ENCODE peak calls at places on chromosomes 12 and 14, in ten cellular contexts. R, S, V, Q, K, E, O, B, M and H are unnamed samples.

GRCh38 chr12:91958816-91959215 is 186.8 kb downstream of the BTG1 start:
- DNase-seq in S (no peak), E (no peak), V (no peak), O (no peak), M (no peak), K (peak), R (no peak), Q (peak), B (no peak), H (no peak)

GRCh38 chr12:48454675-48455074 is 17.7 kb upstream of the ANP32D start:
- DNase-seq in O (no peak), E (no peak), S (no peak), K (peak), Q (peak), R (no peak), M (no peak), B (no peak), V (no peak), H (no peak)

GRCh38 chr12:15322164-15323054 is at the start of gene PTPRO:
- DNase-seq in S (no peak), B (no peak), E (no peak), R (no peak), K (peak), O (no peak), Q (no peak), M (no peak), V (no peak), H (no peak)

GRCh38 chr12:34107781-34108404 is 85.6 kb downstream of the ALG10 start:
- DNase-seq in R (no peak), V (no peak), B (no peak), Q (no peak), K (no peak), M (no peak), O (no peak), S (no peak), E (no peak), H (no peak)

GRCh38 chr14:85187521-85187920 is 342.4 kb upstream of the FLRT2 start:
- DNase-seq in E (no peak), S (no peak), M (no peak), B (no peak), R (no peak), O (no peak), K (no peak), V (no peak), Q (no peak), H (no peak)

GRCh38 chr12:388547-389137 is 478 bp downstream of the KDM5A start:
- DNase-seq in K (peak), B (no peak), V (peak), E (peak), M (no peak), R (no peak), O (no peak), S (no peak), Q (peak), H (peak)

GRCh38 chr12:64177001-64177400 is 45.1 kb downstream of the KICS2 start:
- DNase-seq in Q (no peak), S (no peak), O (no peak), E (no peak), K (no peak), V (no peak), R (no peak), M (no peak), B (no peak), H (no peak)

GRCh38 chr12:9064201-9064814 is 51.4 kb downstream of the A2M start:
- DNase-seq in M (peak), Q (peak), O (no peak), K (peak), S (peak), R (peak), B (peak), V (peak), E (peak), H (peak)

GRCh38 chr12:100827901-100828520 is 33.4 kb downstream of the ANO4 start:
- DNase-seq in R (no peak), Q (peak), M (no peak), S (no peak), V (peak), E (no peak), O (no peak), K (peak), B (no peak), H (no peak)

GRCh38 chr14:50943261-50943942 is 881 bp downstream of the PYGL start:
- DNase-seq in M (peak), K (peak), B (no peak), E (peak), V (peak), O (no peak), Q (peak), R (peak), S (peak), H (peak)

GRCh38 chr14:50947446-50947845 is 3.2 kb upstream of the PYGL start:
- DNase-seq in E (no peak), K (no peak), O (no peak), V (no peak), M (no peak), B (no peak), R (no peak), S (no peak), Q (peak), H (no peak)

GRCh38 chr14:50946234-50946935 is 2.1 kb upstream of the PYGL start:
- DNase-seq in E (no peak), Q (no peak), S (no peak), M (no peak), R (no peak), V (no peak), O (no peak), K (no peak), B (no peak), H (no peak)

GRCh38 chr14:50943943-50944646 is at the start of gene PYGL:
- DNase-seq in S (peak), O (peak), M (peak), K (peak), B (peak), R (peak), E (peak), Q (peak), V (peak), H (peak)

DNA sequence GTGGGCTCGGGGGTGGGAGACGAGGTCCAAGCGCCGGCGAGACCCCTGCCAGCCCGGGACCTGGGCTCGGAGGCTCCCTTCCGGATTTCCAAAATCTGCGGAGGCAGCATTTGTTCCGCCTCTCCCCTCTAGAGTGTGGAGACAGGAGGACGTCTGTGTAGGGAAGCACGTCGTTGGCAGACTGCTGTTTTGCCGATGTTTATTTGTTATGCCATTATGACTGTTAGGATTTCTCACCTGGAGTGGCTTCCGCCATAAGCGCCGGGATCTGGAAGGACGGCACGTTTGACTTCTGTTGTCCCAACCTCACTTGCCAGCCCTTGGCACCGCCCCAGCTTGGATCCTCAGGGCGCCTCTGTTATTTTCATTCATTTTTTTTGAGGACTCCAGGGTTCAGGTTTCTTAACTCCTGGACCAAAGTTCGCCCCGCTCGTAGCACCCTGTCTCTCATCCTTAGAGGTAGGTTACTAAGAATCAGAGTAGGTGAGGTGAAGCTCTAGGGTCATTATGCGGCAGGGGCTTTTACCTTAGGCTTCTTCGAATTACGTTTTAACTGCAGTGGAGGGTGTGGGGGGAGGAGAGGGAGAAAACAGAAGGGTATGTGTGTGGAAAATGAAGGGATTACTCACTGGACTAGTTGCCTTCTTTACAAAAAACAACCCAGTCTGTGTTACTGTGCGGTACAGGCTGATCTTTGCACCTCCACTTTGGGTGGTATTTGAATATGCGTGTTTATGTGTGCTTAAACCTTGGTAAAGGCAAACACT is 547 bp upstream of the PYGL start:
- DNase-seq in E (peak), Q (peak), V (peak), S (peak), R (peak), M (peak), K (peak), B (peak), O (no peak), H (peak)
- H3K27ac ChIP-seq in E (peak), Q (peak), V (peak), S (peak), R (peak), M (peak), K (peak), B (peak), O (peak), H (peak)

DNA sequence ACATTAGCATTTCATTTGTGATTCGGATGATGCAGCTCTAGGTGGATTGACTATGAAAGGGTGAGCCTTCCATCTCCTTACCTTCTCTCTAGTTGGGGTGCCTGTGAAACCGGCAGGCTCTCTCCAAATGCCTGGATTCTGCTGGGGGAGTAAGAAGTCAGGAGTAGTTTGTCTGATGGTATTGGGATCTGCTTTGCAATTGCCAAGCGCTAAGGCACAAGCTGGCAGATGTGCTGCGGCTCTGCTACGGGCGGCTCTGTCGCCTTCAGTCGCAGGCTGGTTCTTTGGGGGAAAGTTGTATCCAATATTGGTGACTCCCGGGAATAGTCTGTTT is 2.4 kb downstream of the RMST start:
- DNase-seq in R (no peak), S (no peak), B (no peak), E (no peak), M (no peak), O (no peak), V (no peak), K (no peak), Q (no peak), H (no peak)
- TF ChIP-seq POLR2A in R (no peak), S (no peak), B (no peak), E (no peak), M (no peak), O (no peak), V (no peak), K (no peak), Q (no peak), H (no peak)

GRCh38 chr12:132152921-132153321 is 8.7 kb downstream of the NOC4L start:
- DNase-seq in B (no peak), E (peak), R (no peak), Q (no peak), S (no peak), O (no peak), K (no peak), M (no peak), V (no peak), H (no peak)
- H3K27ac ChIP-seq in B (no peak), E (no peak), R (no peak), Q (no peak), S (no peak), O (no peak), K (no peak), M (no peak), V (no peak), H (no peak)

DNA sequence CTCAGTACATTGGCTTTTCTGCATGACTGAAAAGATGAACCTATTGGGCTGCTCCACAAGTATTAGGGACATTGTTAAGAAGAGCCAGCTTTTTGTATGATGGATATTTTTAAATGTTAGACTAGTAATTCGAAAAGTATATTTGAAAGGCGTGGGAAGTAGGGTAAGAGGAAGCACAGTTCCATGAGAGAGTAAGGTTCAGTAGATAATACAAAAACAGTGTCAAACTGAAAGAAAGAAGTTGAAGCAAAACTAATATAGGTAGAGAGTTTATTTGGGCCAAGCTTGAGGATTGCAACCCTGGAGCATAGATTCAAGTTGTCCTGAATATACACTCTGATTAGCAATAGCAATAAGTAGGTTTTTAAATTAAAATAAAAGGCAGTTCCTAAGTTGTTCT is 193.9 kb downstream of the RASSF9 start:
- DNase-seq in O (no peak), M (no peak), S (no peak), Q (no peak), V (no peak), E (no peak), K (no peak), B (no peak), R (no peak), H (no peak)
- TF ChIP-seq POLR2A in O (no peak), M (no peak), S (no peak), Q (no peak), V (no peak), E (no peak), K (no peak), B (no peak), R (no peak), H (no peak)

GRCh38 chr12:6936378-6936638 is 7.3 kb upstream of the RNU7-1 start:
- DNase-seq in Q (no peak), R (no peak), V (no peak), K (no peak), E (no peak), M (no peak), B (no peak), S (no peak), O (no peak), H (no peak)
- H3K27ac ChIP-seq in Q (no peak), R (peak), V (peak), K (no peak), E (peak), M (peak), B (peak), S (peak), O (peak), H (peak)

GRCh38 chr12:96193725-96194571 is at the start of gene ELK3:
- DNase-seq in E (peak), K (peak), S (peak), R (peak), B (no peak), O (no peak), V (peak), M (peak), Q (peak), H (peak)
- TF ChIP-seq POLR2A in E (peak), K (peak), S (no peak), R (no peak), B (no peak), O (no peak), V (peak), M (peak), Q (peak), H (no peak)